ENCODE peak calls at places on chromosomes 11 and 22, in four cellular contexts. Z is mammary epithelial cell; Q is PC-9; F is naive thymus-derived CD4-positive, alpha-beta T cell. M is an unnamed sample. For H3K9me3 and H3K27me3, the result is how much of the 10 kb centered on the place peaks cover.

GRCh38 chr22:41517172-41518047 is 26.9 kb downstream of the POLR3H start:
- DNase-seq in Q (peak), Z (peak), F (no peak), M (peak)

GRCh38 chr11:8267831-8268529 is 4.3 kb upstream of the LMO1 start:
- DNase-seq in Q (no peak), Z (no peak), F (no peak), M (peak)

GRCh38 chr11:86174101-86175046 is 70.2 kb upstream of the EED start:
- DNase-seq in Q (peak), Z (peak), F (no peak), M (peak)

GRCh38 chr11:3984896-3985295 is 109.7 kb upstream of the RRM1 start:
- DNase-seq in F (no peak), Q (no peak), Z (no peak), M (no peak)

GRCh38 chr11:46348986-46349401 is 1.7 kb downstream of the DGKZ start:
- DNase-seq in Z (no peak), Q (no peak), F (no peak), M (no peak)

GRCh38 chr11:84722583-84723108 is 904.5 kb downstream of the DLG2 start:
- DNase-seq in Q (no peak), F (no peak), Z (no peak), M (no peak)

GRCh38 chr22:17570851-17571631 is 7.7 kb downstream of the SLC25A18 start:
- DNase-seq in Z (peak), Q (peak), F (no peak), M (peak)

GRCh38 chr11:23903044-23903704 is 593.7 kb upstream of the LUZP2 start:
- DNase-seq in Z (peak), F (no peak), Q (peak), M (peak)

GRCh38 chr11:67584205-67584880 is 731 bp downstream of the GSTP1 start:
- DNase-seq in Z (peak), F (peak), Q (peak), M (peak)

GRCh38 chr11:70005107-70005818 is 72.9 kb upstream of the ANO1 start:
- DNase-seq in Q (no peak), Z (no peak), F (no peak), M (peak)

GRCh38 chr11:126431401-126432064 is 76.0 kb downstream of the ST3GAL4 start:
- DNase-seq in Q (peak), Z (no peak), F (no peak), M (peak)

GRCh38 chr11:17014321-17014773 is at the start of gene PLEKHA7:
- DNase-seq in Z (no peak), Q (peak), F (no peak), M (no peak)

GRCh38 chr22:40401532-40401931 is 31.1 kb downstream of the SGSM3 start:
- DNase-seq in Q (no peak), Z (no peak), F (no peak), M (no peak)

GRCh38 chr11:119368121-119369034 is 13.1 kb downstream of the USP2 start:
- DNase-seq in F (no peak), Z (no peak), Q (peak), M (peak)

GRCh38 chr11:1138053-1138452 is 19.7 kb upstream of the MUC5AC start:
- DNase-seq in Q (no peak), Z (peak), F (no peak), M (peak)

GRCh38 chr11:128884054-128884453 is 7.1 kb upstream of the KCNJ5 start:
- DNase-seq in F (no peak), Q (no peak), Z (no peak), M (no peak)

GRCh38 chr22:46081831-46082210 is 68.5 kb upstream of the PPARA start:
- DNase-seq in Q (no peak), Z (peak), F (no peak), M (no peak)

GRCh38 chr22:37239336-37240239 is 4.5 kb downstream of the RAC2 start:
- DNase-seq in F (no peak), Z (no peak), Q (no peak), M (no peak)

GRCh38 chr11:31818874-31819331 is 7.8 kb upstream of the PAX6 start:
- DNase-seq in F (no peak), Q (no peak), Z (no peak), M (no peak)
- H3K9me3 ChIP-seq in F (under half), Q (under half), Z (under half), M (under half)

GRCh38 chr22:27238935-27239510 is 562.5 kb downstream of the MN1 start:
- DNase-seq in Q (peak), F (no peak), Z (peak), M (peak)
- H3K4me3 ChIP-seq in Q (no peak), F (no peak), Z (no peak), M (no peak)

DNA sequence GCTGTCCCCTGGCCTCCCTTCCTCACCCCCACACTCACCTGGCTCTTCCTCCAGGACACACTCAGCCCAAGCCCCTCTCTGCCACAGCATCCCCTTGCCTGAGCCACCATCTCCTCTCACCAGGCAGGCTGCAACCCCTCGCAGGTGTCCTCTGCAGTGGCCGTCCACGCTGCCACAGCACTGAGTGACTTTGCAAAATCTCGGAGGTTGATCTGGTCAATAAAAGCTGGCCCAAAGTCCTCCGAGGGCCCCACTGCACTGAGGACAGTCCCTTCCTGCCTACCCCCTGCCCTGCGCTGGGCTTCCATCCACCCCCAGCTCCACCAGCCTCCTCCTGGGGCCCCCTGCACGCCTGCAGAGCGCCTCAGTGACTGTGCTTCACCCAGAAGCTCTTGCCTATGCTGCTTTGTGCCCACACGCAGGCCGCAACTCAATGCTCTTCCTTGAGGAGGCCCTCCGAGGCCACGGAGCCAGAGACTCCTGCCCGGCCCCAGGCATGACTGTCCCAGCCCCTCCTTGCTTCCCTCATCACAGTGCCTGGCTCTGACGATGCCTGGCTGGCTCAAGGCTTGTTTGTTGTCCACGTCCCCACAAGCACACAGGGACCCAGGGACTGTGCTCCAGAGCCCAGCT is 30.8 kb upstream of the SLC22A12 start:
- DNase-seq in F (no peak), Q (no peak), Z (no peak), M (no peak)
- H3K27me3 ChIP-seq in F (under half), Q (under half), Z (under half), M (under half)

GRCh38 chr11:2621919-2622318 is 77.9 kb downstream of the KCNQ1OT1 start:
- DNase-seq in Q (no peak), Z (no peak), F (no peak), M (no peak)
- H3K9me3 ChIP-seq in Q (under half), Z (under half), F (under half), M (under half)

GRCh38 chr11:115422013-115422697 is 82.1 kb downstream of the CADM1 start:
- DNase-seq in Z (no peak), F (no peak), Q (no peak), M (no peak)
- H3K4me3 ChIP-seq in Z (no peak), F (no peak), Q (no peak), M (no peak)

M was measured in MG63.